ENCODE peak calls at places on chromosomes 4 and X, in six cellular contexts. Y, X, A, R, T and U are unnamed samples.

GRCh38 chr4:128823025-128823661 is 13.6 kb downstream of the JADE1 start:
- DNase-seq in R (no peak), T (no peak), Y (no peak), A (no peak), X (no peak), U (no peak)

GRCh38 chr4:39576268-39576667 is 49.0 kb upstream of the UGDH start:
- DNase-seq in Y (no peak), A (no peak), T (no peak), X (no peak), R (no peak), U (no peak)

GRCh38 chr4:8144359-8144758 is 14.3 kb downstream of the ABLIM2 start:
- DNase-seq in A (no peak), R (peak), X (no peak), T (no peak), Y (peak), U (no peak)

GRCh38 chr4:4182835-4183568 is 43.7 kb downstream of the OTOP1 start:
- DNase-seq in T (peak), R (peak), Y (peak), X (no peak), A (no peak), U (no peak)

GRCh38 chrX:74421181-74422028 is at the start of gene SLC16A2:
- DNase-seq in X (peak), T (no peak), Y (peak), R (peak), A (peak), U (no peak)

GRCh38 chr4:118338981-118339765 is 13.6 kb downstream of the PRSS12 start:
- DNase-seq in T (no peak), A (no peak), X (no peak), R (no peak), Y (no peak), U (no peak)

GRCh38 chrX:69083361-69083760 is 81.9 kb downstream of the PJA1 start:
- DNase-seq in R (no peak), X (no peak), Y (no peak), A (no peak), T (no peak), U (no peak)

GRCh38 chrX:119654112-119654531 is 38.8 kb downstream of the SEPTIN6 start:
- DNase-seq in R (peak), X (no peak), A (no peak), T (no peak), Y (peak), U (no peak)

GRCh38 chrX:10828640-10829039 is 208.3 kb upstream of the MID1 start:
- DNase-seq in T (no peak), X (no peak), Y (no peak), R (no peak), A (peak), U (no peak)

GRCh38 chr4:52052475-52052780 is 1.3 kb downstream of the SPATA18 start:
- DNase-seq in R (peak), X (no peak), Y (no peak), A (no peak), T (peak), U (no peak)

GRCh38 chr4:81724925-81725329 is 253.2 kb upstream of the RASGEF1B start:
- DNase-seq in X (no peak), A (peak), Y (no peak), T (peak), R (no peak), U (no peak)

GRCh38 chr4:4461850-4462249 is 74.9 kb downstream of the NSG1 start:
- DNase-seq in R (no peak), X (no peak), A (peak), T (peak), Y (peak), U (no peak)

GRCh38 chrX:114077773-114078172 is 506.1 kb upstream of the HTR2C start:
- DNase-seq in T (no peak), R (no peak), A (no peak), X (no peak), Y (no peak), U (no peak)

GRCh38 chr4:114026447-114026846 is 47.0 kb upstream of the ARSJ start:
- DNase-seq in R (no peak), X (no peak), T (no peak), Y (no peak), A (no peak), U (no peak)

GRCh38 chrX:109384569-109385174 is 97.2 kb downstream of the GUCY2F start:
- DNase-seq in R (peak), Y (no peak), X (no peak), T (no peak), A (no peak), U (no peak)

GRCh38 chr4:101224358-101225218 is 122.7 kb downstream of the PPP3CA start:
- DNase-seq in R (no peak), T (no peak), Y (no peak), A (no peak), X (no peak), U (no peak)

GRCh38 chrX:136192135-136192534 is 44.8 kb downstream of the FHL1 start:
- DNase-seq in T (no peak), X (no peak), R (no peak), Y (no peak), A (no peak), U (no peak)

GRCh38 chr4:154417358-154417673 is 74.3 kb downstream of the DCHS2 start:
- DNase-seq in X (no peak), T (no peak), Y (no peak), A (no peak), R (no peak), U (no peak)

GRCh38 chr4:1409079-1409805 is 3.0 kb upstream of the NKX1-1 start:
- DNase-seq in Y (peak), X (no peak), A (peak), T (no peak), R (no peak), U (no peak)

GRCh38 chr4:38242822-38243384 is 282.7 kb downstream of the PTTG2 start:
- DNase-seq in X (no peak), T (no peak), R (no peak), A (no peak), Y (no peak), U (no peak)

DNA sequence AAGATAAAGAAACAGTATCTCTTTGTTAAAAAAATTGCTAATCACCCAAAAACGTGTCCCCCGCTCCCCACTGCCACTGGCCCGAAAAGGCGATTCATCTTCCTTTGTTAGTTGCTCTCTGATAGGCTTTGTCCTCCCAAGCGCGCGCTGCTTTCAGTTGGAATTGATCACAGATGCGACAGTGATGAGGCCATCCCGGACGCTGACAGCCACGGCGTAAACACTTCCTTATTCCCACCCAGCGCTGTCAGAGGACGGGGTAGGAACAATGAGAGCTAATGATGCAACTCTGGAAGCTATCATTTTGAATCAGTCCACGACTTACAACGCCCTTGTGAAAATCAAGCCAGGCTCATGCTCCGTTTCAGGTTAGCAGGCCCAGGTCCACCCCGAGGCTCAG is 21.4 kb downstream of the SOD3 start:
- DNase-seq in T (no peak), A (no peak), Y (no peak), R (no peak), X (peak), U (no peak)
- TF ChIP-seq POLR2AphosphoS5 in T (no peak), A (no peak), Y (no peak), R (no peak), X (no peak), U (no peak)

GRCh38 chrX:56366901-56367300 is 134.7 kb downstream of the KLF8 start:
- DNase-seq in Y (no peak), X (no peak), A (no peak), R (peak), T (no peak), U (no peak)

DNA sequence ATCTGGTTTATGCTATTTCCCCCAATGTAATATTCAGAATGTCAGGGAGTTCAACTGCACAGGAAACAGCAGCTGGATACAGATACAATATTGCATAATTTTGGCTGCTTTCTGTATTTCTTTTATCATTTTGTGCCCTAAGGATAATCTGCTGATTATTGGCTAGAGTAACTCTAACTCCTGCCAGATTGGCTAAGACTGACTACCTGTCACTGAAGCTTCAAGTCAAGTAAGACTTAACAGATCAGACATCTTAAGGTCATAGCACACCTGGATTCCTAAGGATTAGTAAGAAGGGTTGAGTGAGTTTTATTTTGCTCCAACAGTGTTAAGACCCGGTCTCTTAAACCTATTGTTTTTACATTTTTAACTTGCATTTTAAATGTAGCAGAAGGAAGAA is 136.8 kb downstream of the KLF8 start:
- DNase-seq in X (no peak), A (no peak), Y (no peak), R (no peak), T (no peak), U (no peak)
- TF ChIP-seq POLR2AphosphoS5 in X (no peak), A (no peak), Y (no peak), R (no peak), T (no peak), U (no peak)

DNA sequence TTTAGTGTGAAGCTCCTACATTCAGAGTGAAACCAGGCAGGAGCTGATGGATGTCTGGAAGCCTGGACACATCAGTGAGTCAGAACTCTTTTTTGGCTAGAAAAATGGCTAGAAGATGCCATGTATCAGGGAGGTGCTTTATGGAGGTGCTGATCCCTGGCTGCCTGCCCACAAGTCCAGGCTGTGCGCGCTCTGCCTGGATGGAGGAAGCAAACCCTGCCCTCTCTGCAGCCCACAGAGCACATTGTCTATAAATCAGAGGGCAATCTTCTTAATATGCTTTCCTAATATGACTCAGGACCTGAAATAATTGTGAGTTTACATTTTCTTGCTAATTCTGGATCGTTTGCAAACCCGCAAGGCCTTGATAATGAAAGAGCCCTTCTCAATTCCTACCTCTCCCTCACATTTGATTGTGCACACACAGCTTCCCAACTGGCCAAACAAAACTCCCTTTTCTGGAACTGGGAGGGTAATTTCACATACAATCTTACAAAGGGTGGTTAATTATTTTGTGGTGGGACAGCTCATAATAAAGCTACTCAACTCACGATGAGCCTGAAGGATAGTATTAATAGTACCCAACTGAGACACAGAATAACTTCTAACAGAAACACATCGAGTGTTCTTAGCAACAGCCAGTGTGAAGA is 11.7 kb downstream of the MFAP3L start:
- DNase-seq in R (no peak), T (no peak), X (no peak), Y (peak), A (no peak), U (no peak)
- TF ChIP-seq POLR2AphosphoS5 in R (no peak), T (no peak), X (no peak), Y (no peak), A (no peak), U (no peak)

DNA sequence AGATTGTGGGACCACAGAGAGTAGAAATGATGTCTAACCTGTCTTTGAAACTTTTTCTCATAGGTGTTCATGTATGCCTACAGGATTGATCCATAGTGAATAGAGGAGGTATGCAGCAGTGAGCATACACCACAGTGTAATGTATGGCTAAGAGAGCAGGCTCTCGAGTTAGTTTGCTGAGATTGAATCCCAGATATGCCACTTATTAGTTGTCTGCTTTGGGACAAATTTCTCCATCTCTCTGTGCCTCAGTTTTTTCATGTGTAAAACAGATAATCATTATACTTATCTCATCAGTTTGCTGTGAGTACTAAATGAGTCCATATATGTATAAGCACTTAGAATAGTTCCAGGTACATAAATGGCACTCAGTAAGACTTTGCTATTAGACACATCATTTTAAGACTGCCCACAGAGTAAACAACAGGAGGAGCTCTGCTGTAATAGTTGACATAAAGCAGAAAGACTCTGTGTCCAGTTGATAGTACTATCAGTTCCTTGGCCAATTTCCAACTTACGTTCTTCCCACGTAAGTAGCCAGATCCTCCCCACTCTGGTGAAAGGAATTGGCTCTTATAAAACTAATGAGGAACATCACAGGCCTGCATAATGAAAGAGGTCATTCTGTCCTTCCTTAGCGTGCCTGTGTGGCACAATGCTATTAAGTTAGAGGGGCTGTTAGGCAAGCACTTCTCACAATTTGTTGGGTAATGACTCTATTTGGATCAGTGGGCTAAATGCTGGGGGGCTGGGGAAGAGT is 20.7 kb upstream of the RNF150 start:
- DNase-seq in X (no peak), Y (peak), R (peak), T (no peak), A (no peak), U (no peak)
- TF ChIP-seq POLR2AphosphoS5 in X (no peak), Y (no peak), R (no peak), T (no peak), A (no peak), U (no peak)